ENCODE peak calls at places on chromosomes 11 and 22, in four cellular contexts. O is Peyer's patch, P is uterus, D is vagina. B is an unnamed sample.

GRCh38 chr22:39815882-39816395 is 77.6 kb downstream of the ENTHD1 start:
- DNase-seq in D (no peak), O (no peak), P (no peak), B (no peak)

GRCh38 chr11:120337133-120337895 is 1.1 kb downstream of the ARHGEF12 start:
- DNase-seq in O (peak; percentile 19), P (peak; percentile 52), D (no peak), B (peak; percentile 44)

GRCh38 chr11:68004551-68005335 is 846 bp upstream of the UNC93B1 start:
- DNase-seq in O (no peak), P (no peak), D (no peak), B (no peak)

GRCh38 chr11:120929664-120930154 is 94.2 kb upstream of the TBCEL start:
- DNase-seq in P (no peak), O (no peak), D (no peak), B (no peak)

GRCh38 chr22:22111267-22111751 is 128.7 kb upstream of the TOP3B start:
- DNase-seq in O (peak; percentile 39), D (no peak), P (no peak), B (no peak)

GRCh38 chr11:58075781-58076180 is 45.0 kb downstream of the OR6Q1 start:
- DNase-seq in O (no peak), P (no peak), D (no peak), B (no peak)

GRCh38 chr11:8080674-8081590 is at the start of gene TUB:
- DNase-seq in D (no peak), P (peak; percentile 60), O (no peak), B (no peak)

GRCh38 chr22:28207281-28208030 is 288.4 kb upstream of the PITPNB start:
- DNase-seq in D (no peak), O (no peak), P (no peak), B (no peak)

GRCh38 chr22:30755760-30756124 is 61.1 kb downstream of the OSBP2 start:
- DNase-seq in O (no peak), P (no peak), D (no peak), B (no peak)

GRCh38 chr11:57311109-57311936 is 13.4 kb downstream of the TNKS1BP1 start:
- DNase-seq in O (peak; percentile 40), P (peak; percentile 98), D (no peak), B (peak; percentile 95)

GRCh38 chr11:5234390-5234834 is at the start of gene HBD:
- DNase-seq in O (no peak), D (no peak), P (no peak), B (no peak)

GRCh38 chr22:33242078-33242477 is 183.9 kb upstream of the SYN3 start:
- DNase-seq in D (no peak), P (no peak), O (no peak), B (no peak)

GRCh38 chr22:36858156-36858555 is 2.6 kb upstream of the NCF4 start:
- DNase-seq in P (no peak), O (no peak), D (no peak), B (no peak)

GRCh38 chr11:79152511-79152910 is 288.3 kb downstream of the TENM4 start:
- DNase-seq in D (no peak), O (no peak), P (no peak), B (peak; percentile 62)

GRCh38 chr11:120942701-120943100 is 81.2 kb upstream of the TBCEL start:
- DNase-seq in P (no peak), D (no peak), O (no peak), B (no peak)

GRCh38 chr22:46542011-46542985 is 4.9 kb upstream of the CELSR1 start:
- DNase-seq in D (peak; percentile 91), P (peak; percentile 60), O (peak; percentile 67), B (peak; percentile 94)

GRCh38 chr22:35524966-35525686 is 15.5 kb upstream of the RASD2 start:
- DNase-seq in P (peak; percentile 54), D (no peak), O (no peak), B (no peak)

GRCh38 chr11:7060828-7061227 is 28.0 kb upstream of the RBMXL2 start:
- DNase-seq in P (no peak), D (no peak), O (no peak), B (no peak)

GRCh38 chr11:15976433-15977045 is 379.8 kb downstream of the SOX6 start:
- DNase-seq in O (no peak), P (no peak), D (no peak), B (no peak)

GRCh38 chr22:47129902-47130301 is 367.5 kb downstream of the TBC1D22A start:
- DNase-seq in D (no peak), P (no peak), O (no peak), B (no peak)

GRCh38 chr11:109305009-109305408 is 117.0 kb upstream of the C11orf87 start:
- DNase-seq in O (no peak), D (no peak), P (no peak), B (no peak)

GRCh38 chr11:125433454-125434121 is 62.5 kb downstream of the FEZ1 start:
- DNase-seq in O (no peak), D (no peak), P (peak; percentile 31), B (no peak)

GRCh38 chr11:31325162-31325561 is 44.4 kb downstream of the DCDC1 start:
- DNase-seq in O (no peak), P (no peak), D (no peak), B (no peak)

GRCh38 chr11:123253223-123253622 is 58.2 kb upstream of the CLMP start:
- DNase-seq in P (no peak), D (no peak), O (no peak), B (no peak)

GRCh38 chr11:74739546-74740270 is 8.5 kb upstream of the CHRDL2 start:
- DNase-seq in D (no peak), O (no peak), P (peak; percentile 63), B (no peak)

GRCh38 chr11:10979529-10979928 is 121.7 kb upstream of the ZBED5 start:
- DNase-seq in O (no peak), P (no peak), D (no peak), B (no peak)

GRCh38 chr11:469684-470667 is 19.9 kb downstream of the PTDSS2 start:
- DNase-seq in D (no peak), O (no peak), P (peak; percentile 63), B (peak; percentile 79)
- TF ChIP-seq POLR2A in D (no peak), O (no peak), P (peak; percentile 11), B (no peak)

DNA sequence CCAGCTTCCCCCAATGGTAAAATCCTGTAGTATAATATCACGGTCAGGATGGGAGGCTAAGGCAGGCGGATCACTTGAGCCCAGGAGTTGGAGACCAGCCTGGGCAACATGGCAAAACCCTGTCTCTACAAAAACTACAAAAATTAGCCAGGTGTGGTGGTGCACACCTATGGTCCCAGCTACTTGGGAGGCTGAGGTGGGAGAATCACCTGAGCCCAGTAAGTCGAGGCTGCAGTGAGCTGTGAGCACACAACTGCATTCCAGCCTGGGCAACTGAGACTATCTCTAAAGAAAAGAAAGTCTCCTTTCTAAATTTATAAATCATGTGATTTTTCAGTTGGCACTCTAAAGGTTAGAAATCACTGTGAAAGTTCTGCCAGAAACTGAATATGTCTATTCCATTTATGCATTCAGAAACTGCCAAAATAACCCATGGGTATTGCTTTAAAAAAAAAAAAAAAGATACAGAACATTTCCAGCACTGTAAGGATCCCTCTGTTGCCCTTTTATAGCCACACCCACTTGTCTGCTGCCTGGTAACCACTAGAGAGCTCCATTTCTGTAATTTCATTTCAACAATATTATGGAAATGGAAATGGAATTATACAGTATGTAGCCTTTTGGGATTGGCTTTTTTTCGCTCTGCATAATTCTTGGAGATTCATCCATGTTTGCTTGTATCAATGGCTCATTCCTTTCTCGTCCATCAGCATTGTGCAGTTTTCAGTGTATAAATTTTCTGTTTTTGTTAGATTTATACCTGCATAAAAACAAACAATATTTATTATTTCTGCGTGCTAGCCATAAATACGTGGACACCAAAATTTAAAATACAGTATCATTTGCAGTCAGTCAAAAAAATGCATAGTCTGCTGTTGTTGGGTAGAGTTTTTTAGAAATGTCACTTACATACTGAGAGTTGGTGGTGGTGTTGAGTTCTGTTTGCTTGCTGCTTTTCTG is 9.4 kb downstream of the CDC45 start:
- DNase-seq in D (no peak), O (no peak), P (no peak), B (no peak)
- TF ChIP-seq CTCF in D (no peak), O (no peak), P (no peak), B (no peak)

GRCh38 chr11:126968915-126969314 is 31.7 kb downstream of the KIRREL3 start:
- DNase-seq in O (no peak), P (no peak), D (no peak), B (no peak)

GRCh38 chr11:126971305-126971704 is 29.3 kb downstream of the KIRREL3 start:
- DNase-seq in P (no peak), O (no peak), D (no peak), B (no peak)

GRCh38 chr11:126973051-126973450 is 27.5 kb downstream of the KIRREL3 start:
- DNase-seq in O (no peak), P (no peak), D (no peak), B (no peak)

GRCh38 chr11:126965331-126965730 is 35.2 kb downstream of the KIRREL3 start:
- DNase-seq in D (no peak), O (no peak), P (no peak), B (no peak)

GRCh38 chr11:126969865-126970479 is 30.6 kb downstream of the KIRREL3 start:
- DNase-seq in D (no peak), O (no peak), P (no peak), B (no peak)
- TF ChIP-seq POLR2A in D (no peak), O (no peak), P (no peak), B (no peak)

GRCh38 chr22:43587574-43587973 is 175.8 kb downstream of the MPPED1 start:
- DNase-seq in D (no peak), O (no peak), P (no peak), B (no peak)

GRCh38 chr22:43592470-43592869 is 180.7 kb downstream of the MPPED1 start:
- DNase-seq in D (no peak), O (no peak), P (no peak), B (no peak)
- TF ChIP-seq CTCF in D (no peak), O (no peak), P (no peak), B (no peak)

GRCh38 chr11:94656968-94657367 is 89.8 kb downstream of the PIWIL4 start:
- DNase-seq in O (no peak), D (no peak), P (no peak), B (no peak)
- TF ChIP-seq POLR2A in O (no peak), D (no peak), P (no peak), B (no peak)

DNA sequence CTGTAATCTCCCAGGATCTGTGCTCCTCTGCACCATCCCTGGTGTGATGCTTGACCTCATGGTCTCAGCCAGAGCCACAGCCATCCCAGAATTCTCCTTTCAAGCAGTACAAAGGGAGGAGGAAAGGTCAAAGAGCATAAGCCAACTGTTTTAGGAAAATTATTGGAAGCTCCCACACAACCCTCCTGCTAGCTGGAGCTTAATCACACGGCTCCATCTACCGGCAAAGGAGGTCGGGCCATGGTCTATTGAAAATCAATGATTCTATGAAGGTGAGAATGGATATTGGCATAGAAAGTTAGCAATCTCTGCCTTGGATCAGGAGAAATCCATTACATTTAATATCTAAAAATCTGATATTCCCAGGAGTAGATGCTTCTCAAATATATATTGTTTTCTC is 259.5 kb downstream of the NTM start:
- DNase-seq in O (no peak), P (no peak), D (no peak), B (no peak)
- TF ChIP-seq CTCF in O (no peak), P (no peak), D (no peak), B (no peak)

B was measured in lower leg skin.